ENCODE peak calls at places on chromosomes 4 and X, in five cellular contexts. One of them, this sample, is unnamed.

GRCh38 chr4:83686166-83686565 is 150.3 kb downstream of the GPAT3 start:
- DNase-seq in mucosa of descending colon: no peak
- DNase-seq in sciatic nerve: no peak
- DNase-seq in GM06990: no peak
- DNase-seq in RPMI7951: peak
- DNase-seq in this sample: no peak

GRCh38 chr4:178255172-178255571 is 812.9 kb upstream of the AGA start:
- DNase-seq in mucosa of descending colon: no peak
- DNase-seq in sciatic nerve: no peak
- DNase-seq in GM06990: no peak
- DNase-seq in RPMI7951: no peak
- DNase-seq in this sample: no peak

GRCh38 chr4:85861064-85861767 is 386.3 kb downstream of the ARHGAP24 start:
- DNase-seq in mucosa of descending colon: no peak
- DNase-seq in sciatic nerve: no peak
- DNase-seq in GM06990: no peak
- DNase-seq in RPMI7951: no peak
- DNase-seq in this sample: no peak

GRCh38 chr4:7187691-7188090 is 4.6 kb upstream of the SORCS2 start:
- DNase-seq in mucosa of descending colon: peak
- DNase-seq in sciatic nerve: no peak
- DNase-seq in GM06990: no peak
- DNase-seq in RPMI7951: no peak
- DNase-seq in this sample: no peak

GRCh38 chr4:37762294-37763163 is 64.0 kb upstream of the PGM2 start:
- DNase-seq in mucosa of descending colon: no peak
- DNase-seq in sciatic nerve: no peak
- DNase-seq in GM06990: no peak
- DNase-seq in RPMI7951: peak
- DNase-seq in this sample: no peak

GRCh38 chr4:153295131-153295755 is 49.2 kb upstream of the MND1 start:
- DNase-seq in mucosa of descending colon: peak
- DNase-seq in sciatic nerve: no peak
- DNase-seq in GM06990: no peak
- DNase-seq in RPMI7951: no peak
- DNase-seq in this sample: no peak

GRCh38 chr4:94635172-94635571 is 122.6 kb upstream of the BMPR1B start:
- DNase-seq in mucosa of descending colon: no peak
- DNase-seq in sciatic nerve: no peak
- DNase-seq in GM06990: no peak
- DNase-seq in RPMI7951: no peak
- DNase-seq in this sample: no peak

GRCh38 chrX:41692162-41692749 is 3.5 kb downstream of the GPR34 start:
- DNase-seq in mucosa of descending colon: no peak
- DNase-seq in sciatic nerve: no peak
- DNase-seq in GM06990: no peak
- DNase-seq in RPMI7951: no peak
- DNase-seq in this sample: no peak

GRCh38 chrX:95076449-95076848 is 1402.4 kb downstream of the FAM133A start:
- DNase-seq in mucosa of descending colon: no peak
- DNase-seq in sciatic nerve: no peak
- DNase-seq in GM06990: no peak
- DNase-seq in RPMI7951: peak
- DNase-seq in this sample: no peak

GRCh38 chr4:106238819-106239420 is 77.1 kb downstream of the TBCK start:
- DNase-seq in mucosa of descending colon: no peak
- DNase-seq in sciatic nerve: no peak
- DNase-seq in GM06990: no peak
- DNase-seq in RPMI7951: peak
- DNase-seq in this sample: no peak

GRCh38 chr4:186201535-186202230 is 10.3 kb downstream of the CYP4V2 start:
- DNase-seq in mucosa of descending colon: peak
- DNase-seq in sciatic nerve: no peak
- DNase-seq in GM06990: peak
- DNase-seq in RPMI7951: peak
- DNase-seq in this sample: peak

GRCh38 chr4:77852892-77853495 is 9.6 kb upstream of the MRPL1 start:
- DNase-seq in mucosa of descending colon: no peak
- DNase-seq in sciatic nerve: no peak
- DNase-seq in GM06990: peak
- DNase-seq in RPMI7951: no peak
- DNase-seq in this sample: no peak

GRCh38 chr4:10625130-10625529 is 59.4 kb downstream of the CLNK start:
- DNase-seq in mucosa of descending colon: no peak
- DNase-seq in sciatic nerve: no peak
- DNase-seq in GM06990: no peak
- DNase-seq in RPMI7951: no peak
- DNase-seq in this sample: no peak

GRCh38 chr4:122117743-122118142 is 34.4 kb upstream of the BLTP1 start:
- DNase-seq in mucosa of descending colon: no peak
- DNase-seq in sciatic nerve: no peak
- DNase-seq in GM06990: no peak
- DNase-seq in RPMI7951: peak
- DNase-seq in this sample: no peak

GRCh38 chr4:152206646-152207435 is 329.1 kb downstream of the FBXW7 start:
- DNase-seq in mucosa of descending colon: no peak
- DNase-seq in sciatic nerve: no peak
- DNase-seq in GM06990: no peak
- DNase-seq in RPMI7951: no peak
- DNase-seq in this sample: no peak

GRCh38 chrX:51852096-51852495 is 41.3 kb upstream of the MAGED1 start:
- DNase-seq in mucosa of descending colon: no peak
- DNase-seq in sciatic nerve: no peak
- DNase-seq in GM06990: no peak
- DNase-seq in RPMI7951: no peak
- DNase-seq in this sample: no peak

GRCh38 chr4:19005211-19005610 is 983.7 kb upstream of the LCORL start:
- DNase-seq in mucosa of descending colon: no peak
- DNase-seq in sciatic nerve: no peak
- DNase-seq in GM06990: no peak
- DNase-seq in RPMI7951: peak
- DNase-seq in this sample: no peak